ENCODE peak calls at places on chromosomes 3 and 15, in eight cellular contexts. W is ovary, H is body of pancreas, R is heart left ventricle, A is Peyer's patch, I is HCT116, M is upper lobe of left lung, K is transverse colon. F is an unnamed sample.

GRCh38 chr15:25690673-25691543 is 172.2 kb downstream of the ATP10A start:
- DNase-seq in M (no peak), R (no peak), K (no peak), H (peak), I (no peak), W (no peak), A (peak), F (no peak)

GRCh38 chr3:151432624-151433372 is 28.1 kb downstream of the IGSF10 start:
- DNase-seq in W (no peak), K (no peak), H (no peak), R (no peak), M (no peak), A (no peak), I (no peak), F (no peak)

GRCh38 chr15:39730552-39730951 is 52.1 kb downstream of the FSIP1 start:
- DNase-seq in R (no peak), A (no peak), H (no peak), M (no peak), W (no peak), I (no peak), K (peak), F (no peak)

GRCh38 chr3:117865338-117865737 is 1155.8 kb downstream of the TUSC7 start:
- DNase-seq in W (no peak), I (no peak), A (no peak), H (no peak), K (no peak), M (no peak), R (no peak), F (no peak)

GRCh38 chr15:101016581-101016980 is 97.4 kb downstream of the LRRK1 start:
- DNase-seq in A (no peak), H (no peak), K (peak), I (no peak), M (no peak), W (no peak), R (no peak), F (no peak)

GRCh38 chr3:34882764-34883163 is 756.6 kb upstream of the ARPP21 start:
- DNase-seq in H (no peak), M (no peak), A (no peak), R (no peak), W (no peak), K (no peak), I (no peak), F (peak)

GRCh38 chr3:182046365-182046764 is 334.6 kb downstream of the SOX2 start:
- DNase-seq in A (no peak), M (peak), I (no peak), H (no peak), K (no peak), R (no peak), W (no peak), F (no peak)

GRCh38 chr3:152183473-152183872 is 85.3 kb upstream of the MBNL1 start:
- DNase-seq in I (peak), R (peak), A (peak), M (no peak), K (no peak), W (peak), H (peak), F (peak)

GRCh38 chr3:138461246-138461645 is 26.8 kb downstream of the ESYT3 start:
- DNase-seq in H (no peak), W (no peak), M (no peak), I (no peak), R (no peak), K (no peak), A (no peak), F (no peak)

GRCh38 chr15:49490963-49491362 is 67.9 kb downstream of the FGF7 start:
- DNase-seq in I (no peak), R (no peak), M (no peak), H (no peak), A (no peak), W (no peak), K (no peak), F (no peak)

GRCh38 chr3:21747376-21747775 is 3.6 kb downstream of the ZNF385D start:
- DNase-seq in H (no peak), R (no peak), A (no peak), K (no peak), I (no peak), W (no peak), M (no peak), F (no peak)

GRCh38 chr15:65411470-65412071 is 11.2 kb downstream of the IGDCC4 start:
- DNase-seq in A (no peak), H (no peak), M (no peak), K (no peak), R (no peak), W (no peak), I (no peak), F (no peak)

GRCh38 chr3:177917234-177917861 is 618.9 kb upstream of the KCNMB2 start:
- DNase-seq in H (no peak), A (no peak), W (no peak), R (no peak), M (peak), K (no peak), I (no peak), F (no peak)

GRCh38 chr15:86650084-86650483 is 570.4 kb downstream of the AGBL1 start:
- DNase-seq in M (no peak), A (no peak), H (peak), W (no peak), K (no peak), I (no peak), R (no peak), F (peak)

GRCh38 chr15:72141171-72142084 is 23.2 kb downstream of the SENP8 start:
- DNase-seq in I (no peak), H (no peak), K (no peak), W (no peak), M (no peak), R (no peak), A (no peak), F (peak)

GRCh38 chr3:126479642-126480041 is 4.0 kb upstream of the ZXDC start:
- DNase-seq in I (no peak), M (no peak), W (no peak), A (no peak), R (no peak), K (no peak), H (no peak), F (no peak)

GRCh38 chr3:21256932-21257331 is 494.1 kb downstream of the ZNF385D start:
- DNase-seq in I (no peak), M (no peak), A (no peak), K (no peak), H (peak), R (no peak), W (no peak), F (no peak)

GRCh38 chr3:117045143-117045542 is 335.6 kb downstream of the TUSC7 start:
- DNase-seq in I (no peak), M (no peak), H (no peak), A (no peak), W (no peak), K (peak), R (no peak), F (no peak)

GRCh38 chr3:58994746-58995330 is 55.0 kb downstream of the CFAP20DC start:
- DNase-seq in M (no peak), H (peak), A (no peak), W (no peak), R (no peak), I (peak), K (peak), F (peak)

GRCh38 chr15:93333826-93334225 is 244.8 kb upstream of the RGMA start:
- DNase-seq in R (no peak), I (no peak), K (no peak), M (no peak), A (no peak), W (no peak), H (no peak), F (peak)

GRCh38 chr3:66692108-66692750 is 191.4 kb upstream of the LRIG1 start:
- DNase-seq in K (peak), W (no peak), R (no peak), M (no peak), H (no peak), I (no peak), A (peak), F (no peak)

GRCh38 chr15:80669599-80670273 is 25.4 kb upstream of the ABHD17C start:
- DNase-seq in H (no peak), R (no peak), A (no peak), K (no peak), W (no peak), I (no peak), M (no peak), F (no peak)

GRCh38 chr3:70980646-70981031 is 602.9 kb downstream of the FOXP1 start:
- DNase-seq in K (no peak), R (no peak), I (no peak), A (no peak), W (no peak), H (no peak), M (no peak), F (no peak)

GRCh38 chr3:127669541-127670228 is 3.1 kb upstream of the ABTB1 start:
- DNase-seq in W (peak), A (no peak), M (no peak), H (no peak), K (no peak), R (peak), I (no peak), F (no peak)

GRCh38 chr3:119309591-119309990 is 15.4 kb downstream of the ARHGAP31 start:
- DNase-seq in M (no peak), A (no peak), R (no peak), H (no peak), I (no peak), W (no peak), K (no peak), F (no peak)

GRCh38 chr15:96028620-96029019 is 301.9 kb upstream of the NR2F2 start:
- DNase-seq in R (no peak), I (no peak), W (no peak), A (no peak), K (no peak), H (no peak), M (no peak), F (no peak)

GRCh38 chr3:147427796-147428195 is 18.6 kb downstream of the ZIC1 start:
- DNase-seq in W (no peak), R (no peak), K (no peak), H (no peak), I (no peak), A (no peak), M (no peak), F (no peak)

GRCh38 chr3:42025388-42026138 is 63.7 kb upstream of the ULK4 start:
- DNase-seq in H (peak), A (peak), W (peak), K (peak), R (peak), M (no peak), I (peak), F (peak)

GRCh38 chr15:35142578-35142977 is 57.5 kb upstream of the NANOGP8 start:
- DNase-seq in M (no peak), I (no peak), H (no peak), A (no peak), W (no peak), R (no peak), K (no peak), F (no peak)

GRCh38 chr3:106249159-106249558 is 380.3 kb upstream of the CBLB start:
- DNase-seq in W (no peak), K (no peak), A (no peak), M (no peak), I (no peak), H (no peak), R (no peak), F (no peak)

GRCh38 chr3:126349071-126349470 is 8.1 kb downstream of the KLF15 start:
- DNase-seq in I (no peak), M (peak), W (no peak), R (peak), A (peak), H (no peak), K (peak), F (no peak)

GRCh38 chr3:70308760-70309159 is 3.7 kb downstream of the MDFIC2 start:
- DNase-seq in A (no peak), R (no peak), K (no peak), M (no peak), H (no peak), W (no peak), I (no peak), F (peak)

GRCh38 chr3:167012691-167013090 is 367.4 kb downstream of the ZBBX start:
- DNase-seq in I (no peak), K (no peak), W (no peak), H (no peak), A (no peak), M (no peak), R (no peak), F (no peak)

GRCh38 chr15:31856581-31856980 is 173.7 kb upstream of the CHRNA7 start:
- DNase-seq in R (no peak), A (no peak), I (no peak), H (no peak), M (no peak), K (no peak), W (no peak), F (no peak)

GRCh38 chr3:4978259-4978965 is 825 bp upstream of the BHLHE40 start:
- DNase-seq in A (peak), M (peak), W (peak), K (peak), H (peak), I (peak), R (peak), F (peak)
- TF ChIP-seq CTCF in A (peak), M (no peak), W (no peak), K (no peak), H (no peak), I (no peak), R (no peak), F (no peak)

GRCh38 chr15:52528465-52529288 is at the start of gene MYO5A:
- DNase-seq in A (peak), M (peak), K (peak), W (peak), H (peak), R (peak), I (peak), F (peak)
- TF ChIP-seq POLR2A in A (no peak), M (peak), K (peak), W (no peak), H (peak), R (no peak), I (no peak), F (no peak)

GRCh38 chr3:120566243-120566980 is 29.7 kb upstream of the NDUFB4 start:
- DNase-seq in I (no peak), W (no peak), H (no peak), R (no peak), K (no peak), A (no peak), M (no peak), F (no peak)

GRCh38 chr3:120569224-120569915 is 26.8 kb upstream of the NDUFB4 start:
- DNase-seq in I (no peak), A (no peak), H (no peak), R (no peak), W (no peak), M (no peak), K (no peak), F (no peak)

GRCh38 chr3:120568198-120568523 is 28.0 kb upstream of the NDUFB4 start:
- DNase-seq in M (no peak), H (no peak), I (no peak), R (no peak), A (no peak), K (no peak), W (no peak), F (no peak)

GRCh38 chr3:120568624-120569023 is 27.5 kb upstream of the NDUFB4 start:
- DNase-seq in I (no peak), R (no peak), H (no peak), W (no peak), A (no peak), M (no peak), K (no peak), F (peak)

GRCh38 chr3:120567370-120568197 is 28.6 kb upstream of the NDUFB4 start:
- DNase-seq in M (no peak), W (peak), R (no peak), A (no peak), H (no peak), K (no peak), I (no peak), F (peak)
- TF ChIP-seq CTCF in M (peak), W (peak), R (peak), A (no peak), H (peak), K (peak), I (peak), F (peak)

GRCh38 chr15:55588070-55588817 is at the start of gene PYGO1:
- DNase-seq in R (peak), M (peak), W (peak), I (no peak), H (peak), A (no peak), K (peak), F (peak)
- TF ChIP-seq POLR2A in R (no peak), M (peak), W (peak), I (no peak), H (peak), A (no peak), K (no peak), F (no peak)

DNA sequence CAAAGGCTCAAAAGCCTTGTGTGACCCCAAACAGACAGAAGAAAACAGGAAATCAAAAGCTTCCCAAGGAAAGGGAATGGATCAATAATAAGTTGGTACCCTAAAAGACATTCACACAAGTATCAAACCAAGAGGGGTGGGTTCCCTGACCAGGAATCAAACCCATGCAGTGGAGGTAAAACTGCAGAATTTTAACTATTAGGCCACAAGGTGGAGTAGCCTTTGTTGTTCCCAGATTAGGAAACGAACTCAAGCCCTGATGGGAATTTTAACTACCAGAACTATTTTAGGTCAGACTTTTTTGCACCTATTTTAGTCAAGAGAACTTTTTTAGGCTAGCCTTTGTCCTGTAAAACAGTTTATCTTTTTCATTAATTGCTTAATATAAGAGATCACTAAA is 31.4 kb downstream of the SETMAR start:
- DNase-seq in M (no peak), H (no peak), R (no peak), K (no peak), A (no peak), W (no peak), I (no peak), F (no peak)
- TF ChIP-seq CTCF in M (no peak), H (no peak), R (no peak), K (no peak), A (no peak), W (no peak), I (peak), F (no peak)

GRCh38 chr3:12585181-12585580 is 28.3 kb downstream of the MKRN2 start:
- DNase-seq in M (no peak), I (no peak), W (no peak), H (no peak), K (no peak), R (no peak), A (no peak), F (no peak)
- TF ChIP-seq POLR2A in M (no peak), I (no peak), W (no peak), H (no peak), K (no peak), R (no peak), A (no peak), F (no peak)

DNA sequence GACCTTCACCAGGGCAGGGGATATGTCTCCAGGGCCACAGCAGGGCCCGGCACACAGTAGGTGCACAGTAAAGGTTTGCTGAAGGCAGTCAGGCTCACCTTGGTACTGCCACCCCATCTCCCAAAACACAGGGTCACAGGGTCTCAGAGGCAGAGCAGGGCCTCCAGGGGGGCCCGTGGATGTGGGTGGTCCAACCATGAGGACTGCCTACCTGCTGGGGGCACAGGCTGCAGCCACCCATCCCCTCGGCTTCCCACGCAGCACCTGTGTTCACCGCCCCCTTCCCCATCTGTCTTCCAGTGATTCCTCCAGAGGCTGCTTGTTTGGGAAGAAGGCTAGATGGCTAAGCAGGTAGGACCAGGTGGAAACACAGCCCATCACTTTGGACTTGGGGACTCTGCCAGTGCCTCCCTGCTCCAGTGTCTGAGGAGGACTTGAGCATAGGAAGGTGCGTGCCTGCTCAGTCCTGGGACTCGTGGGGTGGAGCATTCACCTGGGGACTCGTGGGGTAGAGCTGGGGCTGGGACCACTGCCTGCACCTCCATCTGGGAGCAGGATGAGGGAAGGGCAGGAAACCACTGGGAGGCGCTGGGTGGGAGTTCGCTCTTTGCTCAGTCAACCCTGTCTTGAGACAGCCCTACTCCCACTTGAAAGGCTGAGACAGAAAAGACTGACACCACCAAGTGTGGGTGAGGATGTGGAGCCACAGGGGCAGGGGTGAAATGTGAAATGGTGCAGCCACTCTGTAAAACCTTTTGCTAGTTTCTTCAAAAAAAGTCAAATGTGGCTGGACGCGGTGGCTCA is 18.8 kb upstream of the PLXND1 start:
- DNase-seq in H (no peak), R (no peak), A (no peak), I (no peak), M (no peak), W (peak), K (no peak), F (peak)
- TF ChIP-seq CTCF in H (no peak), R (no peak), A (no peak), I (peak), M (no peak), W (no peak), K (no peak), F (no peak)

DNA sequence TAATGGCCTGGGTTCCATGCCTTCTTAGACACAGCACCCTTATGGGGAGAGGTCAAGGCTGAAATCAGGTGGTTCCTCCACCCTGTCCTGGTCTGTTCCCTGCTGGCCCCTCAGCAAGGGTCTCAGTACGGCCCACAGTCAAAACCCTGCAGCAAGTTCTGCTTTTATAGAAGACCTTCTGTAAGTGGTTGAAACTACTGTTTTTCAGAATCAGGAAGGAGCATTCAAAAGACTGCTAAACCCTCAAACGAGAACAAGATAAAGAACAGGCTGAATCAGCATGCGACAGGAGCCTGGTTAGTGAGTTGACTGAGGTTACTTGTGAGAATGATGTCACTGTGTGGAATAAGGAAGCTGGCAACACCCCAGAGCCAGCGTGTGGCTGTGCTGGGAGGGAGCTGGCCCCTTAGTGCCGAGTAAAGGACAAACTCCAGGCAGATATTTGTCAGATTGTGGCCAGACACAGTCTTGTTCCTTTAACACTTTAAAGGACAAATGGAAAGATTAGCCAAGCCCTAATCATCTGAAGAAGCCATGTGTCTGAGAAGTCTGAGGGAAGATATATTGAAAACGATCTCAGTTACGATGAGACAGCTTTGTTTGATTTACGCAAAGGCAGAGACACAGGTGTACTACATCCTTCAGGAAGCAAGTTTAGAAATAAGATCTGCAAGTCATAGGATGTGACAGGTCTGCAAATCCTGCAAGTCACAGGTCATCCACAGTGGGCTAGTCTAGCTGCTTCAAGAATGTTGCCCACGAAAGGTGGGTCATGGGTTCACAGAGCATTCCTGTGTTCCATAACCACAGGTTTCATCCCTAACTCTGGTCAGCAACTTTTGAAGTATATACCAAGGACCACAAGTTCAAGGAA is 54.0 kb downstream of the B3GNT5 start:
- DNase-seq in M (peak), R (peak), K (peak), I (no peak), H (peak), A (peak), W (no peak), F (peak)
- TF ChIP-seq POLR2A in M (peak), R (no peak), K (peak), I (no peak), H (peak), A (peak), W (no peak), F (no peak)

F was measured in NB4.